ENCODE peak calls at places on chromosome 1, in ten cellular contexts. E, V, C, H, X, P, T, L, K and J are unnamed samples.

GRCh38 chr1:213192026-213192425 is 141.0 kb downstream of the RPS6KC1 start:
- DNase-seq in T (no peak), L (no peak), K (no peak), X (no peak), H (no peak), E (no peak), V (no peak), P (no peak), C (no peak), J (no peak)

GRCh38 chr1:105891308-105891707 is 1165.2 kb upstream of the PRMT6 start:
- DNase-seq in H (no peak), L (no peak), X (no peak), C (no peak), T (no peak), P (no peak), K (no peak), E (no peak), V (no peak), J (no peak)

GRCh38 chr1:195733826-195734225 is 874.4 kb downstream of the KCNT2 start:
- DNase-seq in L (no peak), X (no peak), T (peak), C (no peak), V (peak), E (no peak), K (no peak), P (no peak), H (no peak), J (no peak)

GRCh38 chr1:145826030-145826429 is 2.0 kb downstream of the POLR3C start:
- DNase-seq in V (no peak), P (no peak), H (no peak), C (no peak), X (no peak), L (no peak), T (no peak), K (no peak), E (no peak), J (no peak)

GRCh38 chr1:178548108-178548507 is 35.2 kb downstream of the TEX35 start:
- DNase-seq in C (no peak), H (no peak), T (no peak), K (no peak), X (no peak), E (no peak), V (no peak), L (no peak), P (no peak), J (no peak)

GRCh38 chr1:47181955-47182680 is 7.7 kb downstream of the PDZK1IP1 start:
- DNase-seq in H (no peak), V (peak), X (peak), P (no peak), T (no peak), K (no peak), C (no peak), L (no peak), E (no peak), J (no peak)

GRCh38 chr1:101187287-101187686 is 49.5 kb upstream of the S1PR1 start:
- DNase-seq in P (no peak), L (no peak), X (peak), E (no peak), T (no peak), V (peak), C (no peak), K (no peak), H (peak), J (no peak)

GRCh38 chr1:206800411-206800810 is 28.1 kb upstream of the IL10 start:
- DNase-seq in P (no peak), E (no peak), L (no peak), H (peak), T (no peak), X (no peak), C (no peak), V (peak), K (no peak), J (no peak)

GRCh38 chr1:79568411-79568810 is 561.9 kb upstream of the ADGRL4 start:
- DNase-seq in L (no peak), T (no peak), P (no peak), C (no peak), H (no peak), V (peak), K (no peak), E (no peak), X (peak), J (no peak)

GRCh38 chr1:44084998-44085675 is 33.5 kb upstream of the KLF17 start:
- DNase-seq in E (no peak), V (peak), C (no peak), P (no peak), H (peak), T (no peak), L (peak), X (peak), K (no peak), J (no peak)

GRCh38 chr1:161954050-161954449 is 69.6 kb downstream of the OLFML2B start:
- DNase-seq in X (no peak), L (no peak), C (no peak), H (no peak), V (no peak), T (no peak), K (no peak), E (no peak), P (no peak), J (no peak)

GRCh38 chr1:224582041-224582440 is 34.1 kb upstream of the CNIH3 start:
- DNase-seq in L (no peak), V (no peak), C (no peak), H (no peak), X (peak), E (no peak), T (no peak), P (no peak), K (no peak), J (no peak)

GRCh38 chr1:6461538-6462411 is 4.2 kb downstream of the TNFRSF25 start:
- DNase-seq in P (no peak), T (no peak), H (no peak), V (no peak), K (no peak), C (no peak), E (no peak), L (no peak), X (no peak), J (no peak)

GRCh38 chr1:4801192-4801924 is 146.9 kb downstream of the AJAP1 start:
- DNase-seq in C (peak), E (peak), X (no peak), H (no peak), P (no peak), L (no peak), T (no peak), V (no peak), K (no peak), J (peak)

GRCh38 chr1:18340158-18340764 is 140.5 kb upstream of the KLHDC7A start:
- DNase-seq in E (no peak), C (no peak), V (no peak), P (no peak), T (no peak), H (no peak), L (no peak), K (no peak), X (no peak), J (no peak)

GRCh38 chr1:64754166-64754565 is 9.3 kb downstream of the RAVER2 start:
- DNase-seq in X (no peak), T (no peak), P (no peak), E (no peak), L (no peak), V (no peak), C (no peak), K (no peak), H (no peak), J (no peak)

GRCh38 chr1:12711421-12712005 is 4.4 kb upstream of the AADACL3 start:
- DNase-seq in K (no peak), T (no peak), X (no peak), H (no peak), E (no peak), P (no peak), V (no peak), C (no peak), L (no peak), J (no peak)

GRCh38 chr1:167186198-167186750 is 34.4 kb upstream of the POU2F1 start:
- DNase-seq in P (peak), X (no peak), T (no peak), K (no peak), E (no peak), V (no peak), C (no peak), H (no peak), L (no peak), J (no peak)